ENCODE peak calls at places on chromosomes 5 and 9, in eight cellular contexts. Y, W, T, J, V, G, D and M are unnamed samples.
A peak's percentile ranks its signal among the peaks of the same experiment; 100 is the strongest.

GRCh38 chr9:116924462-116925110 is 237.5 kb downstream of the TRIM32 start:
- DNase-seq in Y (no peak), G (no peak), V (no peak), W (no peak), T (no peak), D (no peak), J (no peak), M (no peak)

GRCh38 chr5:139473105-139473504 is 2.3 kb downstream of the SMIM33 start:
- DNase-seq in T (no peak), V (no peak), W (no peak), D (no peak), G (no peak), Y (no peak), J (no peak), M (no peak)

GRCh38 chr9:136328622-136329041 is 1.3 kb downstream of the GPSM1 start:
- DNase-seq in Y (peak; percentile 51), D (no peak), W (peak; percentile 69), G (no peak), T (no peak), J (no peak), V (no peak), M (no peak)

GRCh38 chr9:82170079-82170662 is 181.6 kb downstream of the SPATA31D1 start:
- DNase-seq in J (no peak), Y (peak; percentile 62), T (no peak), D (no peak), G (no peak), V (no peak), W (no peak), M (no peak)

GRCh38 chr5:133292300-133292699 is 240.5 kb downstream of the HSPA4 start:
- DNase-seq in W (no peak), J (no peak), V (no peak), T (no peak), Y (no peak), G (no peak), D (no peak), M (no peak)

GRCh38 chr5:38734353-38734752 is 111.5 kb upstream of the OSMR start:
- DNase-seq in Y (no peak), T (no peak), V (no peak), D (no peak), W (no peak), J (no peak), G (no peak), M (no peak)

GRCh38 chr9:95091971-95092320 is 225.6 kb downstream of the FANCC start:
- DNase-seq in T (no peak), W (peak; percentile 57), V (no peak), D (no peak), J (no peak), Y (no peak), G (no peak), M (no peak)

GRCh38 chr5:620152-620551 is 8.0 kb downstream of the CEP72 start:
- DNase-seq in V (peak; percentile 6), T (no peak), J (no peak), D (peak; percentile 30), Y (no peak), G (peak; percentile 26), W (no peak), M (no peak)

GRCh38 chr5:163566678-163567077 is 61.3 kb downstream of the MAT2B start:
- DNase-seq in T (no peak), V (no peak), J (no peak), Y (no peak), G (no peak), W (no peak), D (no peak), M (no peak)

GRCh38 chr9:109064963-109065701 is 51.8 kb upstream of the CTNNAL1 start:
- DNase-seq in Y (no peak), G (no peak), T (no peak), V (no peak), W (peak; percentile 64), J (no peak), D (no peak), M (no peak)

GRCh38 chr9:125183054-125183453 is 6.5 kb downstream of the PPP6C start:
- DNase-seq in J (no peak), D (no peak), T (no peak), V (no peak), Y (no peak), G (no peak), W (no peak), M (no peak)

GRCh38 chr9:125747765-125748510 is 765 bp downstream of the PBX3 start:
- DNase-seq in W (peak; percentile 67), Y (no peak), T (peak; percentile 32), G (peak; percentile 56), J (peak; percentile 2), D (peak; percentile 86), V (peak; percentile 18), M (no peak)

GRCh38 chr5:105506692-105507277 is 1944.2 kb upstream of the NUDT12 start:
- DNase-seq in T (no peak), D (no peak), Y (peak; percentile 48), J (no peak), W (no peak), G (no peak), V (no peak), M (peak; percentile 16)

GRCh38 chr5:88882321-88883038 is 504 bp downstream of the MEF2C start:
- DNase-seq in W (peak; percentile 40), T (no peak), J (no peak), V (no peak), D (no peak), Y (peak; percentile 3), G (no peak), M (no peak)

GRCh38 chr5:88880196-88880595 is 2.8 kb downstream of the MEF2C start:
- DNase-seq in D (no peak), V (no peak), G (no peak), W (no peak), Y (no peak), T (no peak), J (no peak), M (no peak)

GRCh38 chr5:88883059-88883565 is at the start of gene MEF2C:
- DNase-seq in V (peak; percentile 80), T (no peak), J (no peak), G (no peak), W (peak; percentile 87), Y (peak; percentile 77), D (peak; percentile 92), M (no peak)

GRCh38 chr5:88879724-88880123 is 3.3 kb downstream of the MEF2C start:
- DNase-seq in J (no peak), T (no peak), Y (no peak), D (no peak), V (no peak), W (no peak), G (no peak), M (no peak)

DNA sequence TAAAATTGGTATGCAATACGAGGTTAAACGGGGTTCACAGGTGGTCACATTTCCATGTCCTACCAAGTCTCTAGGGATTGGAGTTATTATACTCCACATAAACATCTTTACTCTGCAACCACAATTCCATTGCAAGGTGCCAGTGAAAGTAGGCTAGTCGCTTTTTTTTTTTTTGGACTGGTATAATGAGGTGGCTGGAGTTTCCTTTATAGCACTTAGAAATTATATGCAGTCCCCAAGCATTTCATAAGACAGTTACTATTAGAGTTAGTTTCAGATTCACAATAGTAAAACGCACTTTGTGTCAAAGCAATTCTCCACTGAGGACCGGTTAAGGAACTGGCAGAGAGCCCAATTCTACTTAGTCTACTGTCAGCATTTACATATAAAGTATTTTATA is 1.4 kb downstream of the MEF2C start:
- DNase-seq in V (no peak), G (no peak), Y (peak; percentile 25), T (no peak), D (no peak), W (peak; percentile 54), J (no peak), M (no peak)
- H3K4me3 ChIP-seq in V (peak overlapping the region; percentile 72), G (no peak overlapping the region), Y (peak overlapping the region; percentile 61), T (no peak overlapping the region), D (peak overlapping the region; percentile 100), W (peak overlapping the region; percentile 98), J (no peak overlapping the region), M (no peak overlapping the region)

DNA sequence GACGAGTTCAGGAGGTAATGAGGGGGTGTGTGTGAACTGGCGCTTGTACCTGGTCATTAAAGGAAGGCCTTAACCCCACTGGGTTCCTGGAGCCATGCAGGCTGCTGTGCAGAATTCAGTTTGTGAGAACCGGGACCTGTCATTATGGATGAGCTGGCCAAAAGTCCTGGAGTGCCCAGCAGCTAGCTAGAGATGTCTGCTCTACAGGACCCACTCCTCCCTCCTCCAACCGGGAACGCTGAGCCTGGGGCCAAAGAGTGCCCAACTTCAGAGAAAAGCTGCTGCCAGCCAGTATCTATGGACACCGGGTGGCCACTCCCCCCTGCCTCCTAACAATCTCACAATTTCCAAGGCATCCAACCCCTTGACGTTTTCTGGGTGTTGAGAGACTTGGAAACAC is 1.2 kb downstream of the ENTREP1 start:
- DNase-seq in V (no peak), G (no peak), T (no peak), Y (no peak), W (no peak), J (no peak), D (no peak), M (no peak)
- H3K4me3 ChIP-seq in V (no peak overlapping the region), G (no peak overlapping the region), T (no peak overlapping the region), Y (no peak overlapping the region), W (no peak overlapping the region), J (no peak overlapping the region), D (no peak overlapping the region), M (no peak overlapping the region)

DNA sequence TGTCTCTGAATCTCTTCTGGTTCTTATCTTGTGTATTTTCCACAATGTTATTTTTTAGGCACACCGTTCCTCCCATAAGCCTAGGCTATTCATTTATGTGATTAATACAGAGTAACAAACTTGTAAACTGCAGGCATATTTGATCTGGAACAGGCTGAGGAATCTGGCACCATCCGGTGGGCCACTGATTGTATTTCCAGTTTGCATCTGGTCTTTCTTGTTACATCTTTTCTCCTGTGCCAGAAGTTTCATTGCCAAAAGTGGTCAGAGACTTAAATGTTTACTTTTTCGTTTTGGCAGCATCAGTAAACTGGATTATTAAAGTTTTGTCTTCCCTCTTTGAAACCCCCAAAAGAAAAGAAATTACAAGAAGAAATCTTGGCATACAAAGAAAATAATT is 17.9 kb upstream of the ZCCHC7 start:
- DNase-seq in D (no peak), J (no peak), W (no peak), T (no peak), V (no peak), G (no peak), Y (no peak), M (no peak)
- H3K4me3 ChIP-seq in D (no peak overlapping the region), J (no peak overlapping the region), W (no peak overlapping the region), T (no peak overlapping the region), V (no peak overlapping the region), G (no peak overlapping the region), Y (no peak overlapping the region), M (no peak overlapping the region)

GRCh38 chr5:65102501-65102825 is 333.7 kb downstream of the CWC27 start:
- DNase-seq in W (no peak), G (no peak), V (no peak), D (no peak), Y (no peak), J (no peak), T (no peak), M (no peak)

GRCh38 chr5:65105301-65105700 is 336.6 kb downstream of the CWC27 start:
- DNase-seq in D (no peak), Y (no peak), V (no peak), W (no peak), T (no peak), J (no peak), G (no peak), M (peak; percentile 32)

GRCh38 chr5:65104831-65105230 is 336.1 kb downstream of the CWC27 start:
- DNase-seq in D (no peak), W (no peak), J (no peak), T (no peak), G (no peak), Y (no peak), V (no peak), M (no peak)

GRCh38 chr5:65102826-65103673 is 334.3 kb downstream of the CWC27 start:
- DNase-seq in W (peak; percentile 66), D (peak; percentile 88), Y (peak; percentile 34), J (peak; percentile 22), T (peak; percentile 53), G (peak; percentile 69), V (peak; percentile 67), M (peak; percentile 15)

GRCh38 chr5:65103674-65104035 is 334.9 kb downstream of the CWC27 start:
- DNase-seq in T (no peak), D (no peak), W (no peak), Y (no peak), J (no peak), G (no peak), V (peak; percentile 18), M (no peak)
- H3K4me3 ChIP-seq in T (peak overlapping the region; percentile 64), D (no peak overlapping the region), W (peak overlapping the region; percentile 66), Y (peak overlapping the region; percentile 50), J (peak overlapping the region; percentile 87), G (peak overlapping the region; percentile 57), V (peak overlapping the region; percentile 36), M (no peak overlapping the region)